ENCODE peak calls at places on chromosomes 16 and 17, in six cellular contexts. One of them, this sample, is unnamed.

GRCh38 chr17:74194682-74195081 is 8.8 kb upstream of the RPL38 start:
- DNase-seq in mesenchymal stem cell: no peak
- DNase-seq in H1: no peak
- DNase-seq in H9: no peak
- DNase-seq in IMR-90: no peak
- DNase-seq in neuronal stem cell: no peak
- DNase-seq in this sample: no peak

GRCh38 chr16:57590654-57591085 is 37.8 kb upstream of the ADGRG1 start:
- DNase-seq in H9: no peak
- DNase-seq in neuronal stem cell: no peak
- DNase-seq in IMR-90: peak; percentile 80
- DNase-seq in H1: no peak
- DNase-seq in mesenchymal stem cell: peak; percentile 91
- DNase-seq in this sample: peak; percentile 61

GRCh38 chr17:66837883-66838665 is 3.2 kb downstream of the CACNG5 start:
- DNase-seq in IMR-90: no peak
- DNase-seq in H9: no peak
- DNase-seq in neuronal stem cell: no peak
- DNase-seq in mesenchymal stem cell: no peak
- DNase-seq in H1: no peak
- DNase-seq in this sample: no peak

GRCh38 chr17:47935961-47936360 is 5.4 kb upstream of the PNPO start:
- DNase-seq in H1: no peak
- DNase-seq in IMR-90: peak; percentile 85
- DNase-seq in neuronal stem cell: no peak
- DNase-seq in mesenchymal stem cell: peak; percentile 43
- DNase-seq in H9: no peak
- DNase-seq in this sample: no peak

GRCh38 chr16:69926241-69926640 is 24.9 kb upstream of the CLEC18A start:
- DNase-seq in IMR-90: no peak
- DNase-seq in mesenchymal stem cell: no peak
- DNase-seq in neuronal stem cell: no peak
- DNase-seq in H9: no peak
- DNase-seq in H1: no peak
- DNase-seq in this sample: no peak

GRCh38 chr17:77426676-77427386 is 286.1 kb downstream of the SEC14L1 start:
- DNase-seq in mesenchymal stem cell: no peak
- DNase-seq in IMR-90: no peak
- DNase-seq in neuronal stem cell: no peak
- DNase-seq in H1: no peak
- DNase-seq in H9: no peak
- DNase-seq in this sample: no peak

GRCh38 chr17:74190154-74190553 is 13.3 kb upstream of the RPL38 start:
- DNase-seq in H9: no peak
- DNase-seq in mesenchymal stem cell: peak; percentile 70
- DNase-seq in H1: no peak
- DNase-seq in IMR-90: peak; percentile 61
- DNase-seq in neuronal stem cell: no peak
- DNase-seq in this sample: peak; percentile 64

GRCh38 chr16:68259007-68259406 is 5.3 kb upstream of the SLC7A6 start:
- DNase-seq in neuronal stem cell: no peak
- DNase-seq in H1: no peak
- DNase-seq in H9: no peak
- DNase-seq in IMR-90: no peak
- DNase-seq in mesenchymal stem cell: no peak
- DNase-seq in this sample: no peak

GRCh38 chr17:19769946-19770652 is 22.0 kb upstream of the ALDH3A1 start:
- DNase-seq in neuronal stem cell: no peak
- DNase-seq in mesenchymal stem cell: peak; percentile 56
- DNase-seq in IMR-90: peak; percentile 70
- DNase-seq in H1: peak; percentile 41
- DNase-seq in H9: no peak
- DNase-seq in this sample: no peak

GRCh38 chr16:57601801-57602478 is 26.5 kb upstream of the ADGRG1 start:
- DNase-seq in mesenchymal stem cell: no peak
- DNase-seq in H9: no peak
- DNase-seq in IMR-90: no peak
- DNase-seq in H1: no peak
- DNase-seq in neuronal stem cell: no peak
- DNase-seq in this sample: no peak

GRCh38 chr17:41347872-41348760 is 2.5 kb downstream of the KRT33A start:
- DNase-seq in H9: peak; percentile 18
- DNase-seq in H1: no peak
- DNase-seq in mesenchymal stem cell: no peak
- DNase-seq in neuronal stem cell: no peak
- DNase-seq in IMR-90: no peak
- DNase-seq in this sample: peak; percentile 81

GRCh38 chr17:70076189-70076588 is 1.2 kb downstream of the KCNJ16 start:
- DNase-seq in H1: no peak
- DNase-seq in IMR-90: peak; percentile 21
- DNase-seq in mesenchymal stem cell: no peak
- DNase-seq in neuronal stem cell: no peak
- DNase-seq in H9: no peak
- DNase-seq in this sample: no peak

GRCh38 chr16:80580109-80580832 is 39.5 kb downstream of the DYNLRB2 start:
- DNase-seq in H9: no peak
- DNase-seq in mesenchymal stem cell: no peak
- DNase-seq in neuronal stem cell: no peak
- DNase-seq in H1: no peak
- DNase-seq in IMR-90: peak; percentile 45
- DNase-seq in this sample: no peak

GRCh38 chr17:34234616-34235015 is 20.5 kb upstream of the CCL2 start:
- DNase-seq in H9: no peak
- DNase-seq in H1: no peak
- DNase-seq in IMR-90: no peak
- DNase-seq in neuronal stem cell: no peak
- DNase-seq in mesenchymal stem cell: no peak
- DNase-seq in this sample: no peak

GRCh38 chr17:50495217-50495823 is 12.9 kb upstream of the MYCBPAP start:
- DNase-seq in H9: no peak
- DNase-seq in mesenchymal stem cell: no peak
- DNase-seq in neuronal stem cell: no peak
- DNase-seq in IMR-90: no peak
- DNase-seq in H1: no peak
- DNase-seq in this sample: no peak

GRCh38 chr17:70168979-70169706 is at the start of gene KCNJ2:
- DNase-seq in H9: peak; percentile 95
- DNase-seq in IMR-90: peak; percentile 79
- DNase-seq in mesenchymal stem cell: peak; percentile 86
- DNase-seq in neuronal stem cell: peak; percentile 82
- DNase-seq in H1: peak; percentile 88
- DNase-seq in this sample: peak; percentile 86

GRCh38 chr17:2959371-2960130 is 103.9 kb downstream of the OR1D5 start:
- DNase-seq in IMR-90: no peak
- DNase-seq in H9: peak; percentile 32
- DNase-seq in neuronal stem cell: no peak
- DNase-seq in H1: no peak
- DNase-seq in mesenchymal stem cell: no peak
- DNase-seq in this sample: peak; percentile 21

GRCh38 chr17:57400648-57401047 is 144.3 kb downstream of the MSI2 start:
- DNase-seq in mesenchymal stem cell: no peak
- DNase-seq in IMR-90: peak; percentile 17
- DNase-seq in H9: no peak
- DNase-seq in H1: no peak
- DNase-seq in neuronal stem cell: no peak
- DNase-seq in this sample: no peak

GRCh38 chr16:89869911-89870310 is 3.5 kb upstream of the TCF25 start:
- DNase-seq in neuronal stem cell: no peak
- DNase-seq in H9: no peak
- DNase-seq in H1: no peak
- DNase-seq in IMR-90: no peak
- DNase-seq in mesenchymal stem cell: no peak
- DNase-seq in this sample: no peak

GRCh38 chr17:76868176-76868668 is at the start of gene MGAT5B:
- DNase-seq in neuronal stem cell: peak; percentile 90
- DNase-seq in H1: peak; percentile 95
- DNase-seq in IMR-90: peak; percentile 76
- DNase-seq in H9: peak; percentile 95
- DNase-seq in mesenchymal stem cell: peak; percentile 73
- DNase-seq in this sample: peak; percentile 96

GRCh38 chr17:34580685-34581445 is 1.5 kb downstream of the TMEM132E start:
- DNase-seq in H9: peak; percentile 57
- DNase-seq in neuronal stem cell: no peak
- DNase-seq in H1: peak; percentile 69
- DNase-seq in IMR-90: no peak
- DNase-seq in mesenchymal stem cell: no peak
- DNase-seq in this sample: no peak

GRCh38 chr17:7523033-7523432 is 25.8 kb upstream of the TNFSF12 start:
- DNase-seq in IMR-90: no peak
- DNase-seq in mesenchymal stem cell: no peak
- DNase-seq in H9: peak; percentile 93
- DNase-seq in H1: peak; percentile 65
- DNase-seq in neuronal stem cell: no peak
- DNase-seq in this sample: peak; percentile 26

GRCh38 chr17:29241015-29241963 is 5.4 kb upstream of the CRYBA1 start:
- DNase-seq in neuronal stem cell: peak; percentile 63
- DNase-seq in mesenchymal stem cell: peak; percentile 97
- DNase-seq in H9: peak; percentile 77
- DNase-seq in H1: no peak
- DNase-seq in IMR-90: peak; percentile 98
- DNase-seq in this sample: peak; percentile 89

GRCh38 chr16:85246473-85246872 is 134.2 kb upstream of the CIBAR2 start:
- DNase-seq in neuronal stem cell: no peak
- DNase-seq in H9: no peak
- DNase-seq in IMR-90: no peak
- DNase-seq in H1: no peak
- DNase-seq in mesenchymal stem cell: no peak
- DNase-seq in this sample: no peak

GRCh38 chr17:62963296-62963695 is 2.7 kb upstream of the TANC2 start:
- DNase-seq in IMR-90: peak; percentile 90
- DNase-seq in neuronal stem cell: no peak
- DNase-seq in H1: no peak
- DNase-seq in H9: no peak
- DNase-seq in mesenchymal stem cell: peak; percentile 42
- DNase-seq in this sample: peak; percentile 79

GRCh38 chr17:35892091-35892637 is 12.0 kb upstream of the CCL5 start:
- DNase-seq in neuronal stem cell: no peak
- DNase-seq in H1: no peak
- DNase-seq in IMR-90: peak; percentile 12
- DNase-seq in mesenchymal stem cell: peak; percentile 6
- DNase-seq in H9: no peak
- DNase-seq in this sample: peak; percentile 68

GRCh38 chr17:28684963-28685362 is 23.0 kb downstream of the SUPT6H start:
- DNase-seq in neuronal stem cell: no peak
- DNase-seq in H9: no peak
- DNase-seq in H1: no peak
- DNase-seq in IMR-90: peak; percentile 16
- DNase-seq in mesenchymal stem cell: peak; percentile 84
- DNase-seq in this sample: no peak

GRCh38 chr17:42670199-42670924 is 6.4 kb downstream of the PLEKHH3 start:
- DNase-seq in H9: peak; percentile 96
- DNase-seq in mesenchymal stem cell: no peak
- DNase-seq in neuronal stem cell: no peak
- DNase-seq in IMR-90: no peak
- DNase-seq in H1: peak; percentile 82
- DNase-seq in this sample: no peak

GRCh38 chr16:50326835-50327465 is 41.8 kb downstream of the BRD7 start:
- DNase-seq in mesenchymal stem cell: peak; percentile 44
- DNase-seq in neuronal stem cell: peak; percentile 8
- DNase-seq in H1: peak; percentile 58
- DNase-seq in H9: peak; percentile 33
- DNase-seq in IMR-90: peak; percentile 36
- DNase-seq in this sample: peak; percentile 92

GRCh38 chr16:55479560-55480197 is 681 bp downstream of the MMP2 start:
- DNase-seq in IMR-90: no peak
- DNase-seq in mesenchymal stem cell: peak; percentile 43
- DNase-seq in H1: no peak
- DNase-seq in neuronal stem cell: peak; percentile 37
- DNase-seq in H9: no peak
- DNase-seq in this sample: no peak

GRCh38 chr17:28258347-28258887 is 60.6 kb upstream of the TMEM97 start:
- DNase-seq in neuronal stem cell: no peak
- DNase-seq in H1: no peak
- DNase-seq in mesenchymal stem cell: no peak
- DNase-seq in IMR-90: no peak
- DNase-seq in H9: no peak
- DNase-seq in this sample: no peak

GRCh38 chr16:30369091-30369937 is 980 bp downstream of the TBC1D10B start:
- DNase-seq in H1: peak; percentile 58
- DNase-seq in IMR-90: no peak
- DNase-seq in mesenchymal stem cell: peak; percentile 37
- DNase-seq in H9: no peak
- DNase-seq in neuronal stem cell: no peak
- DNase-seq in this sample: peak; percentile 25
- H4K91ac ChIP-seq in H1: no peak overlapping the region
- H4K91ac ChIP-seq in IMR-90: peak overlapping the region; percentile 2
- H4K91ac ChIP-seq in mesenchymal stem cell: no peak overlapping the region
- H4K91ac ChIP-seq in H9: no peak overlapping the region
- H4K91ac ChIP-seq in neuronal stem cell: no peak overlapping the region
- H4K91ac ChIP-seq in this sample: peak overlapping the region; percentile 86

GRCh38 chr17:39062846-39063680 is 88.4 kb downstream of the PLXDC1 start:
- DNase-seq in H1: no peak
- DNase-seq in H9: no peak
- DNase-seq in neuronal stem cell: no peak
- DNase-seq in mesenchymal stem cell: peak; percentile 18
- DNase-seq in IMR-90: peak; percentile 16
- DNase-seq in this sample: no peak
- H4K91ac ChIP-seq in H1: no peak overlapping the region
- H4K91ac ChIP-seq in H9: no peak overlapping the region
- H4K91ac ChIP-seq in neuronal stem cell: no peak overlapping the region
- H4K91ac ChIP-seq in mesenchymal stem cell: no peak overlapping the region
- H4K91ac ChIP-seq in IMR-90: no peak overlapping the region
- H4K91ac ChIP-seq in this sample: no peak overlapping the region

GRCh38 chr17:20914658-20915057 is 128.2 kb downstream of the USP22 start:
- DNase-seq in IMR-90: no peak
- DNase-seq in neuronal stem cell: no peak
- DNase-seq in H1: no peak
- DNase-seq in H9: no peak
- DNase-seq in mesenchymal stem cell: no peak
- DNase-seq in this sample: no peak
- H4K91ac ChIP-seq in IMR-90: no peak overlapping the region
- H4K91ac ChIP-seq in neuronal stem cell: no peak overlapping the region
- H4K91ac ChIP-seq in H1: no peak overlapping the region
- H4K91ac ChIP-seq in H9: no peak overlapping the region
- H4K91ac ChIP-seq in mesenchymal stem cell: no peak overlapping the region
- H4K91ac ChIP-seq in this sample: no peak overlapping the region

GRCh38 chr17:12664894-12665262 is 812 bp upstream of the MYOCD start:
- DNase-seq in neuronal stem cell: no peak
- DNase-seq in H1: no peak
- DNase-seq in IMR-90: no peak
- DNase-seq in mesenchymal stem cell: no peak
- DNase-seq in H9: no peak
- DNase-seq in this sample: no peak

GRCh38 chr17:12664252-12664651 is 1.4 kb upstream of the MYOCD start:
- DNase-seq in mesenchymal stem cell: no peak
- DNase-seq in H9: no peak
- DNase-seq in neuronal stem cell: no peak
- DNase-seq in IMR-90: no peak
- DNase-seq in H1: no peak
- DNase-seq in this sample: no peak

DNA sequence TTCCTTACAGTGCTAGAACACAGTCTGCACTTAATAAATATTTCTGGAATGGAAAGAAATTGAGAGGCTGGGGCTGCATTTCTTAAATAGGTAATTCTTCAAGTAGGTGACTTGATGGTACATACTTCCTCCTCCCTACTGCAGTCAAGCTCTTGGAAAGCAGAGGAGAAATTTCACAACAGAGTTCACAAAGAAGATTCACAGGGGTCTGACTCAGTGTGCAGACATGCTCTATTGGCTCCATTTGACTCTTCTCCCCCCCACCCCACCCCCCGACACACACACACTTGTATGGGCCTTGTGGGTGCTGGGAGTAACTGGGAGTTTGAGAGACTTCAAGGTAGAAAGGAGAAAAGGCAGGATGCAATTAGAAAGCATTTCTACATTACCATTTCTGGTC is 6.2 kb upstream of the MYOCD start:
- DNase-seq in H1: no peak
- DNase-seq in IMR-90: peak; percentile 90
- DNase-seq in neuronal stem cell: no peak
- DNase-seq in H9: no peak
- DNase-seq in mesenchymal stem cell: peak; percentile 54
- DNase-seq in this sample: no peak
- H4K91ac ChIP-seq in H1: no peak overlapping the region
- H4K91ac ChIP-seq in IMR-90: no peak overlapping the region
- H4K91ac ChIP-seq in neuronal stem cell: no peak overlapping the region
- H4K91ac ChIP-seq in H9: no peak overlapping the region
- H4K91ac ChIP-seq in mesenchymal stem cell: no peak overlapping the region
- H4K91ac ChIP-seq in this sample: no peak overlapping the region

This sample was measured in trophoblast cell.